ENCODE peak calls at places on chromosomes 16 and 17, in seven cellular contexts. W is adrenal gland, C is GM10248, Y is GM12864, M is dorsolateral prefrontal cortex, S is A549, Z is Calu3. H is an unnamed sample.

GRCh38 chr16:89545831-89546574 is 14.5 kb upstream of the RPL13 start:
- DNase-seq in Z (no peak), S (no peak), M (no peak), C (no peak), W (no peak), Y (no peak), H (no peak)

GRCh38 chr16:75456971-75457370 is 7.5 kb downstream of the TMEM170A start:
- DNase-seq in Z (no peak), S (no peak), M (no peak), Y (no peak), W (peak), C (no peak), H (no peak)

GRCh38 chr17:80110447-80110812 is 9.0 kb downstream of the GAA start:
- DNase-seq in Z (no peak), M (peak), Y (no peak), C (no peak), W (no peak), S (no peak), H (no peak)

GRCh38 chr16:46632778-46633733 is 11.9 kb upstream of the SHCBP1 start:
- DNase-seq in C (no peak), Z (no peak), M (no peak), Y (no peak), W (no peak), S (no peak), H (no peak)

GRCh38 chr17:62804822-62805221 is 3.3 kb downstream of the MARCHF10 start:
- DNase-seq in Z (peak), Y (no peak), W (no peak), M (no peak), S (peak), C (no peak), H (no peak)

GRCh38 chr16:53043986-53044571 is 8.6 kb downstream of the CHD9NB start:
- DNase-seq in W (no peak), M (no peak), S (peak), C (no peak), Z (peak), Y (no peak), H (no peak)

GRCh38 chr16:57477531-57478202 is 8.6 kb downstream of the DOK4 start:
- DNase-seq in W (no peak), S (no peak), M (no peak), Z (no peak), C (no peak), Y (no peak), H (no peak)

GRCh38 chr17:18772471-18772870 is 8.5 kb upstream of the TVP23B start:
- DNase-seq in Y (no peak), S (no peak), M (no peak), Z (no peak), W (no peak), C (no peak), H (no peak)

GRCh38 chr16:15055141-15056053 is 477 bp downstream of the NTAN1 start:
- DNase-seq in C (no peak), Y (peak), Z (no peak), M (no peak), S (peak), W (peak), H (peak)

GRCh38 chr17:60107526-60108257 is 29.0 kb upstream of the HEATR6 start:
- DNase-seq in C (no peak), W (no peak), S (peak), Y (no peak), M (no peak), Z (no peak), H (no peak)

GRCh38 chr16:84874983-84875382 is 55.2 kb downstream of the CRISPLD2 start:
- DNase-seq in Y (no peak), C (no peak), W (no peak), S (no peak), M (no peak), Z (no peak), H (no peak)

GRCh38 chr17:2028234-2028614 is 1.7 kb upstream of the DPH1 start:
- DNase-seq in Z (no peak), W (no peak), M (no peak), C (no peak), Y (no peak), S (no peak), H (no peak)

GRCh38 chr17:77424585-77425344 is 284.0 kb downstream of the SEC14L1 start:
- DNase-seq in Y (no peak), C (no peak), M (peak), W (peak), Z (no peak), S (peak), H (no peak)
- TF ChIP-seq CTCF in Y (no peak), C (no peak), M (no peak), W (no peak), Z (no peak), S (no peak), H (no peak)

DNA sequence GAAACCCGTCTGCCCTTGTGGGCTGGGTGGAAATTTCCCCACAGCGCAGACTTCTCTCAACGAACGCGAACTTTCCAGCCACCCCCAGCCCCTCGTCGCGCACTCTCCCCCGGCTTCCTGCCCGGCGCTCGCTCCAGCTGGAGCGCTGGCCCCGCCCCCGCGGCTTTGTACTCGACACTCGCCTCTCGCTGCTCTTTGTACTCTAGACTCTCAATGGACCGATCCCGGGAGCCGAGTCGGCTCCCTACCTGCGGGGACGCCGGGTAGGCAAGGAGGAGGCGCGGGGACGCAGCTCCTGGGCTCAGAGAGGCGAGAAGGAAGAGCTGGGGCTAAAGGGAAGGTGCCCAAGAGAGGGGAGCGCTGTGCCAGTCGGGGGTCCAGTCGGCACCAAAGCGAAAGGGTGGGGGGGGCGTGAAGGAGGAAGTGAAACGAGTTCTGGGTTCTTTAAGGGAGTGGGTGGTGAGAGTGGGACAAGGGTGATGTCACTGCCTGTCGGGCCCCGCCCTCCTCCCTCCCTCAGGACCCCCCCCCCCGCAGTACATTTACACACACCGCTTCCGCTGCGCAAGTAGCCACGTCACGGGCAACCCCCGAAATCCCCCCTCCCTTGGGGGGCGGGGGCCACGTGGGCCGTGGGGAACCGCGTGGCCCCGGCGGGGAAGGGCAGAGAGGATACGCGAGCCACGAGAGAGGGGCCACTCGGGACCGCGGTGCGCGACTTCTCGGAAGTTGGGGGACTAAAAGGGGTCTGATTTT is 9.7 kb downstream of the KDM6B start:
- DNase-seq in C (peak), S (peak), M (peak), Z (peak), Y (peak), W (peak), H (peak)
- TF ChIP-seq CTCF in C (no peak), S (no peak), M (no peak), Z (no peak), Y (no peak), W (no peak), H (no peak)

GRCh38 chr16:87391324-87391949 is 699 bp upstream of the MAP1LC3B start:
- DNase-seq in C (no peak), Z (peak), Y (no peak), M (no peak), S (peak), W (peak), H (peak)

GRCh38 chr16:87393680-87394055 is 1.5 kb downstream of the MAP1LC3B start:
- DNase-seq in Y (no peak), Z (no peak), W (no peak), S (no peak), C (no peak), M (peak), H (no peak)

GRCh38 chr16:87390641-87391323 is 1.4 kb upstream of the MAP1LC3B start:
- DNase-seq in W (no peak), M (peak), C (no peak), Z (no peak), Y (no peak), S (no peak), H (no peak)

GRCh38 chr16:87392823-87393679 is 915 bp downstream of the MAP1LC3B start:
- DNase-seq in S (peak), C (peak), W (peak), Z (peak), M (peak), Y (no peak), H (peak)

GRCh38 chr16:87391950-87392822 is at the start of gene MAP1LC3B:
- DNase-seq in S (peak), W (peak), M (peak), C (peak), Y (peak), Z (peak), H (peak)
- TF ChIP-seq CTCF in S (no peak), W (no peak), M (no peak), C (no peak), Y (no peak), Z (no peak), H (no peak)

GRCh38 chr16:31000671-31001382 is 9.6 kb downstream of the STX1B start:
- DNase-seq in S (no peak), Z (no peak), Y (no peak), M (no peak), C (no peak), W (no peak), H (no peak)
- TF ChIP-seq CTCF in S (no peak), Z (no peak), Y (no peak), M (no peak), C (no peak), W (no peak), H (no peak)

DNA sequence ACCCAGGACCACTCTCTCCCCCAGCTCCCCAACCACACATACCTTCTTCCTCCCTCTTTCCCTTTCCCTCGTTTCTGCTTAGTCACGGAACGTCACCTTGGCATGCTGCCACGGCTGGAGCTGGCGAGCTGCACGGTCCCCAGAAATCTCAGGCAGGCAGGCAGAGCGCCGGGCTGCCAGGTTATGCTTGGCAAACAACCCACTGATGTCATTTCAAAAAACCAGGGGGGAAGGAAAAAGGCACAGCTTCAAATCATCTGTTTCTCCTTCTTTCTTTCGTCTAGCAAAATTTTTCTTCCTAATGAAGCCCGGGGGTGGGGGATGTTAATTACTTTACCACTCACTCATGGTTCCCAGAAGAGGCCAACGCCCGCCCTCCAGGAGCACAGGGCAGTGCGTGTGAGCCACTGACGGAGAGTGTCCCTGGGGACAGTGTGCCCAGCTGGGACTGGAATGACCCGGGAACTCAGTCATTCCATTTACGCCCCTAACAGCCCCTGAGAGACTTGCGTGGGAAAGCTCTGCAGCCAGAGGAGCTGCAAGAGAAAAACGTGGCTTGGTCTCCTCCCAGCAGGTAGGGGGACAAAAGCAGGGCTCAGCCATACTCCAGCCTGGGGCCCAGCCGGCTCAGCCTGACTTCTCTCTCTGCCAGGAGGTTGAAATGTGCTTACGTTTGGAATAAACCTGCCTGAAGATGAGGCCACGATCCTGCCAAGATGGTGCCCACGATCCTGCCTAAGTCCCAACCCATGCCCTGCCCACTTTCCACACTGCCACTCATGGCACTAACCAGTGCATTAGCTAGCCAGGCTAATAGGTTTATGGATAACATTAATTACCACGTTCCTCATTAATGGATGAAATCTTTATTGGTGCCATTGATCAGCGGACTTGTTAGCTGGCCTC is 198.9 kb downstream of the ZFHX3 start:
- DNase-seq in Z (peak), Y (no peak), W (peak), C (no peak), S (peak), M (peak), H (no peak)
- TF ChIP-seq CTCF in Z (no peak), Y (no peak), W (peak), C (no peak), S (no peak), M (no peak), H (no peak)

DNA sequence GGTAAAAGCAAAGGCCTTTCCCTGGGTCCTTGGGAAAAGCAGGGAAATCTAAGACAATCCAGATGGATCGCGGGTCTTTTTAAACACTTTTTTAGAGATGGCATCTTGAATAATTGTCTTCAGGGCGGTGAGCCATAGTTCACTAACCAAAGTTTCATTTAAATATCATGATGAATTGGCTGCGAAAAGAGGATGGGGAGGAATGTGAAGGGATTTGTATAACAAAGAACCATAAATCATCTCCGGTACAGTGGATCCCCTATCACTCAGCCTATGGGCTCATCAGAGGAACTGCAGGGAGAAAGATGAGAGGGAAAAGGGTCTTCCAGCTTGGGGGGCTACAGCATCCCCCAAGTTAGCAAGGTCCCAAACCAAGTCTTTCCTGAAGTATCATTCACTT is 16.6 kb upstream of the DDX52 start:
- DNase-seq in W (no peak), Z (no peak), C (no peak), M (no peak), S (no peak), Y (no peak), H (no peak)
- TF ChIP-seq CTCF in W (no peak), Z (no peak), C (no peak), M (no peak), S (no peak), Y (no peak), H (no peak)

GRCh38 chr16:7025616-7026190 is 306.9 kb upstream of the RBFOX1 start:
- DNase-seq in M (peak), S (peak), Y (no peak), C (peak), W (peak), Z (peak), H (peak)
- TF ChIP-seq CTCF in M (peak), S (peak), Y (peak), C (peak), W (peak), Z (peak), H (peak)

DNA sequence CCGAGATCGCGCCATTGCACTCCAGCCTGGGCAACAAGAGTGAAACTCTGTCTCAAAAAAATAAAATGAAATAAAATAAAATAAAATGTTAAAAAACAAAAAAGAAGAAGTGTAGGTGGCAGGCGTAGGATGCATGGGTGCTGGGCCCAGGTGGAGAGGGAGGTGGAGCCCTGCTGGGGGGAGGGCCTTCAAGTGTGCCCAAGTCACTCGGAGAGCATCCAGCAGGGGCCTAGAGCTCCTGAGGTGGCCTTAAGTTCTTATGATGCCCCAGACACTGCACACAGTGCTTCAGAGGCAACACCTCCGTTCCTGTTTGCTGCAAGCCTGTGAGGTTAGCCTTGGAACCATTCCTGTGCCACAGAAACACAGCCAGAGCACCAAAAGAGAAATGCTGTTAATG is 23.2 kb downstream of the IL4R start:
- DNase-seq in Y (no peak), C (no peak), S (no peak), Z (no peak), W (no peak), M (no peak), H (no peak)
- TF ChIP-seq CTCF in Y (no peak), C (no peak), S (no peak), Z (no peak), W (no peak), M (no peak), H (no peak)

GRCh38 chr17:29574732-29575510 is 6.4 kb downstream of the TP53I13 start:
- DNase-seq in W (no peak), C (no peak), Z (no peak), S (no peak), Y (no peak), M (no peak), H (no peak)
- TF ChIP-seq CTCF in W (no peak), C (no peak), Z (no peak), S (no peak), Y (no peak), M (no peak), H (no peak)

DNA sequence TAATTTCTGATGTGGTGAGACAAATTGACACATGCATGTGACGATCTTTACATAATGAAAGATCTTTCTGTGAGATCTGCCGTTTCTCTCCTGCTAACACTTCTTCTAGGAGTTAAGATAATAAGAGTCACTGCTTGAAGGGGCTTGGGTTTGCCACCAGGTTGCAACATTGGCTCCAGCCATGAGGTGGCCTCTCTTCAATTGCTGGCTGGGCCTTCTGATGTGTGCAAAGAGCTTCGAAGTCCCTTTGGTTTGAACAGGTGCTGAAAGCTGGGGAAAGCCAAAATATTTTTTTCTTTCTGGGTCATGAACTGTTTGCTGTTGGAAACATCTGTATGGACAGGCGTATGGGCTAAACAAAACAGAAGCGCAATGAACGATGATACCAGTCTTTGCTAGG is 204.1 kb upstream of the SALL1 start:
- DNase-seq in M (no peak), Y (no peak), C (no peak), Z (no peak), W (no peak), S (no peak), H (no peak)
- TF ChIP-seq CTCF in M (no peak), Y (no peak), C (no peak), Z (no peak), W (no peak), S (no peak), H (no peak)

H was measured in neural crest cell.